ENCODE peak calls at places on chromosome 20, in ten cellular contexts. H, G, L, W, V, S, F, O, C and N are unnamed samples. For H3K4me1 and H3K36me3, the result is how much of the 10 kb centered on the place peaks cover.

GRCh38 chr20:35947489-35947888 is 6.8 kb downstream of the SCAND1 start:
- DNase-seq in H (peak), G (peak), L (no peak), W (peak), V (no peak), S (no peak), F (no peak), O (no peak), C (peak), N (no peak)

GRCh38 chr20:25470045-25470444 is 62.6 kb downstream of the GINS1 start:
- DNase-seq in H (peak), G (peak), L (no peak), W (peak), V (no peak), S (peak), F (no peak), O (no peak), C (peak), N (peak)

GRCh38 chr20:53929399-53929798 is 141.0 kb downstream of the BCAS1 start:
- DNase-seq in H (no peak), G (no peak), L (no peak), W (no peak), V (no peak), S (no peak), F (no peak), O (no peak), C (no peak), N (no peak)

GRCh38 chr20:52923123-52923543 is 49.0 kb upstream of the TSHZ2 start:
- DNase-seq in H (no peak), G (peak), L (no peak), W (no peak), V (no peak), S (no peak), F (no peak), O (peak), C (no peak), N (no peak)

GRCh38 chr20:5741089-5741488 is 9.1 kb upstream of the SHLD1 start:
- DNase-seq in H (no peak), G (no peak), L (no peak), W (no peak), V (no peak), S (no peak), F (no peak), O (no peak), C (no peak), N (no peak)

GRCh38 chr20:10625641-10626040 is 48.2 kb downstream of the JAG1 start:
- DNase-seq in H (no peak), G (no peak), L (no peak), W (no peak), V (no peak), S (no peak), F (no peak), O (no peak), C (no peak), N (no peak)

GRCh38 chr20:41476013-41476441 is 109.4 kb upstream of the EMILIN3 start:
- DNase-seq in H (no peak), G (no peak), L (peak), W (no peak), V (peak), S (no peak), F (no peak), O (no peak), C (peak), N (no peak)

GRCh38 chr20:53757472-53757913 is 163.9 kb upstream of the ZNF217 start:
- DNase-seq in H (no peak), G (no peak), L (no peak), W (no peak), V (no peak), S (no peak), F (no peak), O (peak), C (no peak), N (no peak)

GRCh38 chr20:54176610-54177009 is 2.8 kb upstream of the CYP24A1 start:
- DNase-seq in H (no peak), G (no peak), L (no peak), W (no peak), V (no peak), S (no peak), F (no peak), O (no peak), C (no peak), N (no peak)

GRCh38 chr20:38729767-38730166 is 5.5 kb downstream of the SLC32A1 start:
- DNase-seq in H (no peak), G (no peak), L (no peak), W (no peak), V (no peak), S (no peak), F (no peak), O (peak), C (no peak), N (no peak)

GRCh38 chr20:8608470-8608869 is 460.4 kb upstream of the PLCB4 start:
- DNase-seq in H (no peak), G (no peak), L (no peak), W (no peak), V (no peak), S (no peak), F (no peak), O (no peak), C (no peak), N (no peak)

GRCh38 chr20:59784365-59785117 is 148.9 kb downstream of the SYCP2 start:
- DNase-seq in H (no peak), G (no peak), L (no peak), W (no peak), V (no peak), S (peak), F (no peak), O (peak), C (no peak), N (no peak)

GRCh38 chr20:6178537-6178936 is 55.7 kb upstream of the FERMT1 start:
- DNase-seq in H (peak), G (peak), L (no peak), W (no peak), V (no peak), S (no peak), F (no peak), O (no peak), C (no peak), N (no peak)

GRCh38 chr20:63462244-63462643 is 10.2 kb downstream of the KCNQ2 start:
- DNase-seq in H (no peak), G (no peak), L (no peak), W (no peak), V (no peak), S (no peak), F (no peak), O (no peak), C (no peak), N (no peak)

GRCh38 chr20:9166153-9166780 is 97.4 kb downstream of the PLCB4 start:
- DNase-seq in H (no peak), G (peak), L (no peak), W (no peak), V (no peak), S (no peak), F (no peak), O (no peak), C (no peak), N (peak)

GRCh38 chr20:45967551-45968080 is 4.4 kb downstream of the ZNF335 start:
- DNase-seq in H (no peak), G (no peak), L (no peak), W (no peak), V (no peak), S (peak), F (peak), O (peak), C (no peak), N (peak)

GRCh38 chr20:49276201-49276894 is 1.5 kb downstream of the ZNFX1 start:
- DNase-seq in H (no peak), G (no peak), L (no peak), W (no peak), V (no peak), S (no peak), F (no peak), O (no peak), C (peak), N (no peak)

GRCh38 chr20:54208492-54209044 is 681 bp downstream of the PFDN4 start:
- DNase-seq in H (no peak), G (peak), L (no peak), W (peak), V (no peak), S (no peak), F (no peak), O (no peak), C (no peak), N (no peak)

GRCh38 chr20:63183422-63184146 is 32.3 kb downstream of the YTHDF1 start:
- DNase-seq in H (peak), G (peak), L (no peak), W (peak), V (no peak), S (no peak), F (peak), O (no peak), C (peak), N (peak)

GRCh38 chr20:24672886-24673677 is 203.7 kb downstream of the SYNDIG1 start:
- DNase-seq in H (no peak), G (no peak), L (no peak), W (no peak), V (no peak), S (peak), F (no peak), O (peak), C (peak), N (peak)

GRCh38 chr20:63701329-63702035 is 5.0 kb downstream of the TNFRSF6B start:
- DNase-seq in H (no peak), G (no peak), L (no peak), W (peak), V (no peak), S (peak), F (no peak), O (peak), C (no peak), N (peak)

GRCh38 chr20:46564241-46564957 is 13.9 kb upstream of the OCSTAMP start:
- DNase-seq in H (no peak), G (no peak), L (no peak), W (no peak), V (no peak), S (peak), F (no peak), O (no peak), C (no peak), N (no peak)

GRCh38 chr20:45934046-45934586 is 367 bp upstream of the PCIF1 start:
- DNase-seq in H (peak), G (peak), L (peak), W (peak), V (peak), S (peak), F (peak), O (peak), C (peak), N (peak)

GRCh38 chr20:21767739-21768223 is 62.3 kb downstream of the PAX1 start:
- DNase-seq in H (peak), G (peak), L (no peak), W (no peak), V (no peak), S (no peak), F (peak), O (no peak), C (peak), N (no peak)

GRCh38 chr20:63836335-63837133 is 5.5 kb upstream of the ZBTB46 start:
- DNase-seq in H (no peak), G (no peak), L (no peak), W (no peak), V (no peak), S (no peak), F (no peak), O (peak), C (no peak), N (no peak)

GRCh38 chr20:58558483-58559367 is 43.5 kb upstream of the APCDD1L start:
- DNase-seq in H (no peak), G (peak), L (no peak), W (no peak), V (no peak), S (no peak), F (no peak), O (peak), C (no peak), N (no peak)

GRCh38 chr20:60820918-60821317 is 431.1 kb upstream of the CDH4 start:
- DNase-seq in H (no peak), G (no peak), L (no peak), W (no peak), V (no peak), S (no peak), F (no peak), O (no peak), C (no peak), N (no peak)

GRCh38 chr20:14234666-14235295 is 102.6 kb downstream of the FLRT3 start:
- DNase-seq in H (no peak), G (no peak), L (no peak), W (no peak), V (no peak), S (no peak), F (no peak), O (no peak), C (no peak), N (no peak)

GRCh38 chr20:60815656-60816055 is 436.4 kb upstream of the CDH4 start:
- DNase-seq in H (no peak), G (no peak), L (no peak), W (no peak), V (no peak), S (no peak), F (no peak), O (no peak), C (no peak), N (no peak)

GRCh38 chr20:36932476-36933426 is 18.8 kb downstream of the SAMHD1 start:
- DNase-seq in H (no peak), G (no peak), L (no peak), W (no peak), V (no peak), S (no peak), F (no peak), O (no peak), C (no peak), N (no peak)

GRCh38 chr20:11660673-11661072 is 257.0 kb upstream of the BTBD3 start:
- DNase-seq in H (no peak), G (no peak), L (no peak), W (no peak), V (no peak), S (no peak), F (no peak), O (no peak), C (no peak), N (no peak)

GRCh38 chr20:48538058-48538825 is 289.6 kb downstream of the PREX1 start:
- DNase-seq in H (peak), G (peak), L (peak), W (no peak), V (peak), S (no peak), F (peak), O (peak), C (peak), N (no peak)

GRCh38 chr20:22905667-22906066 is 129.4 kb upstream of the SSTR4 start:
- DNase-seq in H (no peak), G (no peak), L (peak), W (no peak), V (peak), S (peak), F (no peak), O (no peak), C (no peak), N (no peak)

GRCh38 chr20:58557713-58558335 is 42.6 kb upstream of the APCDD1L start:
- DNase-seq in H (no peak), G (no peak), L (no peak), W (no peak), V (no peak), S (peak), F (no peak), O (peak), C (no peak), N (no peak)

GRCh38 chr20:3924304-3925112 is 35.3 kb downstream of the PANK2 start:
- DNase-seq in H (no peak), G (no peak), L (no peak), W (peak), V (peak), S (no peak), F (peak), O (no peak), C (no peak), N (peak)

GRCh38 chr20:53677447-53678314 is 84.0 kb upstream of the ZNF217 start:
- DNase-seq in H (peak), G (peak), L (peak), W (peak), V (no peak), S (no peak), F (peak), O (no peak), C (no peak), N (no peak)

GRCh38 chr20:33829636-33830035 is 18.5 kb downstream of the CHMP4B start:
- DNase-seq in H (no peak), G (no peak), L (no peak), W (no peak), V (no peak), S (no peak), F (no peak), O (no peak), C (no peak), N (no peak)
- H3K4me1 ChIP-seq in H (half or more), G (under half), L (half or more), W (under half), V (under half), S (half or more), F (half or more), O (under half), C (under half), N (under half)

GRCh38 chr20:50282592-50283241 is 92.1 kb downstream of the CEBPB start:
- DNase-seq in H (no peak), G (no peak), L (no peak), W (no peak), V (no peak), S (no peak), F (no peak), O (peak), C (no peak), N (peak)
- H3K36me3 ChIP-seq in H (under half), G (under half), L (under half), W (under half), V (under half), S (under half), F (under half), O (under half), C (under half), N (under half)

DNA sequence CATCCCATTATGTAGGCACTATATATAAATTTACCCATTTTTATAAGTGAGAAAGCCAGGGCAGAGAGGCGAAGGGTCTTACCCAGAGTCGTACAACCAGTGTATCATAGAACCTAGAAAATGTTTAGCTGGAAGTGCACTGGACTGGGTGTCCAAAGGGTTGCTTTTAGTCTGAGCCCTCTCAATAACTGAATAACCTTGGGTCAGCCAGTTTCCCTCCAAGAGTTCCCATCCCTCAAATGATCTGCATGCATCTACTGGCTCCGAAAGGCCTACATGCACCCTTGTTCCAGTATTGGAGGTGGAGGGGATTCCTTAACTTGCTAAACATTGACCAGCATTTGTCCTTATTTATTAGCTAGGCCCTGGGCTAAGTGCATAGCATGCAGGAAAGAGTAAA is 3.8 kb downstream of the SNPH start:
- DNase-seq in H (no peak), G (no peak), L (no peak), W (no peak), V (no peak), S (no peak), F (no peak), O (no peak), C (no peak), N (no peak)
- H3K4me1 ChIP-seq in H (under half), G (under half), L (under half), W (under half), V (under half), S (under half), F (under half), O (under half), C (under half), N (under half)

GRCh38 chr20:62161347-62161746 is 17.8 kb downstream of the SS18L1 start:
- DNase-seq in H (no peak), G (no peak), L (no peak), W (peak), V (no peak), S (no peak), F (no peak), O (peak), C (no peak), N (no peak)
- H3K36me3 ChIP-seq in H (under half), G (under half), L (under half), W (half or more), V (under half), S (under half), F (half or more), O (half or more), C (under half), N (under half)

GRCh38 chr20:57397004-57397692 is 6.0 kb downstream of the RBM38 start:
- DNase-seq in H (no peak), G (no peak), L (no peak), W (no peak), V (no peak), S (peak), F (peak), O (no peak), C (no peak), N (peak)

GRCh38 chr20:57395111-57395959 is 4.1 kb downstream of the RBM38 start:
- DNase-seq in H (peak), G (no peak), L (no peak), W (no peak), V (peak), S (peak), F (peak), O (peak), C (peak), N (peak)

GRCh38 chr20:57396212-57396611 is 5.0 kb downstream of the RBM38 start:
- DNase-seq in H (no peak), G (no peak), L (no peak), W (no peak), V (no peak), S (peak), F (peak), O (peak), C (no peak), N (peak)

GRCh38 chr20:57397693-57398108 is 6.5 kb downstream of the RBM38 start:
- DNase-seq in H (no peak), G (no peak), L (no peak), W (no peak), V (peak), S (peak), F (peak), O (no peak), C (no peak), N (peak)

GRCh38 chr20:57396638-57397003 is 5.4 kb downstream of the RBM38 start:
- DNase-seq in H (no peak), G (no peak), L (no peak), W (no peak), V (no peak), S (no peak), F (no peak), O (no peak), C (no peak), N (no peak)
- H3K4me1 ChIP-seq in H (half or more), G (under half), L (under half), W (under half), V (under half), S (half or more), F (half or more), O (under half), C (under half), N (under half)